ENCODE peak calls at places on chromosome 3, in eight cellular contexts. One of them, this sample, is unnamed.

GRCh38 chr3:65785065-65785645 is 253.6 kb downstream of the MAGI1 start:
- DNase-seq in right cardiac atrium: no peak
- DNase-seq in HuH-7: no peak
- DNase-seq in natural killer cell treated with Interleukin-12 subunit alpha and Interleukin-12 subunit beta and Interleukin-15 and Interleukin-18, amount 100 ng/mL, for 72 hours: no peak
- DNase-seq in CD8-positive, alpha-beta T cell: no peak
- DNase-seq in activated T-cell treated with anti-CD3 and anti-CD28 coated beads for 1 hour: no peak
- DNase-seq in T-helper 2 cell: no peak
- DNase-seq in AG08395: peak
- DNase-seq in this sample: no peak

GRCh38 chr3:15797600-15798303 is at the start of gene ANKRD28:
- DNase-seq in right cardiac atrium: no peak
- DNase-seq in HuH-7: peak
- DNase-seq in natural killer cell treated with Interleukin-12 subunit alpha and Interleukin-12 subunit beta and Interleukin-15 and Interleukin-18, amount 100 ng/mL, for 72 hours: no peak
- DNase-seq in CD8-positive, alpha-beta T cell: no peak
- DNase-seq in activated T-cell treated with anti-CD3 and anti-CD28 coated beads for 1 hour: no peak
- DNase-seq in T-helper 2 cell: no peak
- DNase-seq in AG08395: peak
- DNase-seq in this sample: no peak

GRCh38 chr3:138600341-138600740 is 6.3 kb upstream of the CEP70 start:
- DNase-seq in right cardiac atrium: no peak
- DNase-seq in HuH-7: no peak
- DNase-seq in natural killer cell treated with Interleukin-12 subunit alpha and Interleukin-12 subunit beta and Interleukin-15 and Interleukin-18, amount 100 ng/mL, for 72 hours: no peak
- DNase-seq in CD8-positive, alpha-beta T cell: no peak
- DNase-seq in activated T-cell treated with anti-CD3 and anti-CD28 coated beads for 1 hour: no peak
- DNase-seq in T-helper 2 cell: no peak
- DNase-seq in AG08395: peak
- DNase-seq in this sample: no peak

GRCh38 chr3:27677554-27677953 is 44.6 kb downstream of the EOMES start:
- DNase-seq in right cardiac atrium: no peak
- DNase-seq in HuH-7: no peak
- DNase-seq in natural killer cell treated with Interleukin-12 subunit alpha and Interleukin-12 subunit beta and Interleukin-15 and Interleukin-18, amount 100 ng/mL, for 72 hours: no peak
- DNase-seq in CD8-positive, alpha-beta T cell: no peak
- DNase-seq in activated T-cell treated with anti-CD3 and anti-CD28 coated beads for 1 hour: no peak
- DNase-seq in T-helper 2 cell: no peak
- DNase-seq in AG08395: peak
- DNase-seq in this sample: no peak

GRCh38 chr3:116350119-116350733 is 95.1 kb downstream of the LSAMP start:
- DNase-seq in right cardiac atrium: no peak
- DNase-seq in HuH-7: no peak
- DNase-seq in natural killer cell treated with Interleukin-12 subunit alpha and Interleukin-12 subunit beta and Interleukin-15 and Interleukin-18, amount 100 ng/mL, for 72 hours: no peak
- DNase-seq in CD8-positive, alpha-beta T cell: no peak
- DNase-seq in activated T-cell treated with anti-CD3 and anti-CD28 coated beads for 1 hour: no peak
- DNase-seq in T-helper 2 cell: no peak
- DNase-seq in AG08395: no peak
- DNase-seq in this sample: no peak

GRCh38 chr3:179093807-179094206 is 22.2 kb upstream of the ZMAT3 start:
- DNase-seq in right cardiac atrium: no peak
- DNase-seq in HuH-7: no peak
- DNase-seq in natural killer cell treated with Interleukin-12 subunit alpha and Interleukin-12 subunit beta and Interleukin-15 and Interleukin-18, amount 100 ng/mL, for 72 hours: no peak
- DNase-seq in CD8-positive, alpha-beta T cell: no peak
- DNase-seq in activated T-cell treated with anti-CD3 and anti-CD28 coated beads for 1 hour: no peak
- DNase-seq in T-helper 2 cell: no peak
- DNase-seq in AG08395: no peak
- DNase-seq in this sample: no peak

GRCh38 chr3:12768579-12769527 is 9.8 kb upstream of the TMEM40 start:
- DNase-seq in right cardiac atrium: peak
- DNase-seq in HuH-7: no peak
- DNase-seq in natural killer cell treated with Interleukin-12 subunit alpha and Interleukin-12 subunit beta and Interleukin-15 and Interleukin-18, amount 100 ng/mL, for 72 hours: no peak
- DNase-seq in CD8-positive, alpha-beta T cell: no peak
- DNase-seq in activated T-cell treated with anti-CD3 and anti-CD28 coated beads for 1 hour: no peak
- DNase-seq in T-helper 2 cell: no peak
- DNase-seq in AG08395: no peak
- DNase-seq in this sample: no peak

GRCh38 chr3:126995254-126995770 is 12.4 kb downstream of the PLXNA1 start:
- DNase-seq in right cardiac atrium: no peak
- DNase-seq in HuH-7: no peak
- DNase-seq in natural killer cell treated with Interleukin-12 subunit alpha and Interleukin-12 subunit beta and Interleukin-15 and Interleukin-18, amount 100 ng/mL, for 72 hours: no peak
- DNase-seq in CD8-positive, alpha-beta T cell: no peak
- DNase-seq in activated T-cell treated with anti-CD3 and anti-CD28 coated beads for 1 hour: no peak
- DNase-seq in T-helper 2 cell: no peak
- DNase-seq in AG08395: no peak
- DNase-seq in this sample: no peak

GRCh38 chr3:9222956-9223639 is 26.3 kb downstream of the SRGAP3 start:
- DNase-seq in right cardiac atrium: no peak
- DNase-seq in HuH-7: no peak
- DNase-seq in natural killer cell treated with Interleukin-12 subunit alpha and Interleukin-12 subunit beta and Interleukin-15 and Interleukin-18, amount 100 ng/mL, for 72 hours: no peak
- DNase-seq in CD8-positive, alpha-beta T cell: no peak
- DNase-seq in activated T-cell treated with anti-CD3 and anti-CD28 coated beads for 1 hour: no peak
- DNase-seq in T-helper 2 cell: no peak
- DNase-seq in AG08395: no peak
- DNase-seq in this sample: no peak

GRCh38 chr3:71536376-71536965 is 47.1 kb downstream of the FOXP1 start:
- DNase-seq in right cardiac atrium: no peak
- DNase-seq in HuH-7: no peak
- DNase-seq in natural killer cell treated with Interleukin-12 subunit alpha and Interleukin-12 subunit beta and Interleukin-15 and Interleukin-18, amount 100 ng/mL, for 72 hours: no peak
- DNase-seq in CD8-positive, alpha-beta T cell: no peak
- DNase-seq in activated T-cell treated with anti-CD3 and anti-CD28 coated beads for 1 hour: no peak
- DNase-seq in T-helper 2 cell: no peak
- DNase-seq in AG08395: peak
- DNase-seq in this sample: no peak

This sample was measured in CD4-positive, alpha-beta T cell.